ENCODE peak calls at places on chromosomes 7 and 10, in eight cellular contexts. F, Y, Z, K, U, N, G and C are unnamed samples. For H3K9me3, the result is how much of the 10 kb centered on the place peaks cover.

GRCh38 chr10:52082307-52082706 is 231.8 kb upstream of the DKK1 start:
- DNase-seq in G (no peak), Y (no peak), N (no peak), U (no peak), K (no peak), Z (no peak), F (no peak), C (no peak)

GRCh38 chr10:77799352-77799751 is 127.2 kb downstream of the DLG5 start:
- DNase-seq in U (no peak), K (no peak), G (no peak), F (no peak), Y (no peak), N (no peak), Z (no peak), C (no peak)

GRCh38 chr10:124470544-124471449 is 9.2 kb downstream of the LHPP start:
- DNase-seq in U (no peak), Z (no peak), Y (peak), K (no peak), N (no peak), G (no peak), F (peak), C (no peak)

GRCh38 chr7:66741706-66742053 is 1.1 kb downstream of the RABGEF1 start:
- DNase-seq in K (no peak), U (no peak), F (peak), G (no peak), Y (no peak), Z (no peak), N (no peak), C (peak)

GRCh38 chr10:120514035-120514620 is 57.1 kb downstream of the PLPP4 start:
- DNase-seq in K (no peak), Z (no peak), U (no peak), N (no peak), F (peak), Y (no peak), G (no peak), C (no peak)

GRCh38 chr7:128042027-128042426 is 10.8 kb upstream of the LRRC4 start:
- DNase-seq in Y (no peak), K (no peak), G (no peak), N (no peak), U (no peak), F (no peak), Z (no peak), C (no peak)

GRCh38 chr10:5461914-5462840 is 37.2 kb downstream of the CALML5 start:
- DNase-seq in Y (no peak), F (no peak), N (no peak), G (no peak), K (no peak), U (no peak), Z (no peak), C (no peak)

GRCh38 chr7:44173911-44174693 is 15.1 kb downstream of the GCK start:
- DNase-seq in U (no peak), F (no peak), Y (no peak), K (no peak), Z (no peak), G (no peak), N (no peak), C (no peak)

GRCh38 chr10:52256832-52257691 is 57.0 kb upstream of the DKK1 start:
- DNase-seq in F (no peak), N (no peak), Z (no peak), G (no peak), U (no peak), Y (no peak), K (no peak), C (no peak)

GRCh38 chr7:141702047-141702567 is at the start of gene DENND11:
- DNase-seq in F (peak), U (no peak), Y (peak), G (peak), K (no peak), Z (no peak), N (no peak), C (peak)

GRCh38 chr7:14021069-14021468 is 31.6 kb upstream of the ETV1 start:
- DNase-seq in Z (peak), F (no peak), U (no peak), Y (no peak), N (no peak), G (no peak), K (no peak), C (no peak)

GRCh38 chr7:117210366-117210765 is 112.5 kb downstream of the WNT2 start:
- DNase-seq in K (no peak), N (no peak), Z (no peak), G (no peak), F (no peak), Y (no peak), U (no peak), C (no peak)

GRCh38 chr7:149471289-149471953 is 10.6 kb upstream of the ZNF777 start:
- DNase-seq in F (no peak), U (no peak), G (no peak), K (no peak), Z (no peak), N (no peak), Y (no peak), C (no peak)

GRCh38 chr10:120897343-120897742 is 46.2 kb downstream of the WDR11 start:
- DNase-seq in G (no peak), U (no peak), K (no peak), F (no peak), Y (no peak), Z (no peak), N (no peak), C (no peak)

GRCh38 chr7:151541709-151542499 is 22.2 kb upstream of the RHEB start:
- DNase-seq in U (no peak), F (no peak), G (no peak), Y (no peak), K (no peak), N (no peak), Z (no peak), C (no peak)

DNA sequence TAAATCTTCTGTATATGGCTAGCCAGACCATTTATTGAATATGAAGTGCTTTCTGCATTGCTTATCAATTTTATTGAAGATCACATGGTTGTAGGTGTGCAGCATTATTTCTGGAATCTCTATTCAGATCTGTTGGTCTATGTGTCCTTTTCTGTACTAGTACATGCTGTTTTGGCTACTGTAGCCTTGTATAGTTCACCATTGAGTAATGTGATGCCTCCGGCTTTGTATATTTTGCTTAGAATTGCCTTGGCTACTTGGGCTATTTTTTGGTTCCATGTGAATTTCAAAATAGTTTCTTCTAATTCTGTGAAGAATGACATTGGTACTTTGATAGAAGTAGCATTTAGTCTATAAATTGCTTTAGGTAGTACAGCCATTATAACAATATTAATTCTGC is 1187.2 kb downstream of the XPNPEP1 start:
- DNase-seq in Z (no peak), N (no peak), K (no peak), Y (no peak), G (no peak), U (no peak), F (no peak), C (no peak)
- H3K9me3 ChIP-seq in Z (under half), N (under half), K (under half), Y (under half), G (under half), U (under half), F (under half), C (under half)

DNA sequence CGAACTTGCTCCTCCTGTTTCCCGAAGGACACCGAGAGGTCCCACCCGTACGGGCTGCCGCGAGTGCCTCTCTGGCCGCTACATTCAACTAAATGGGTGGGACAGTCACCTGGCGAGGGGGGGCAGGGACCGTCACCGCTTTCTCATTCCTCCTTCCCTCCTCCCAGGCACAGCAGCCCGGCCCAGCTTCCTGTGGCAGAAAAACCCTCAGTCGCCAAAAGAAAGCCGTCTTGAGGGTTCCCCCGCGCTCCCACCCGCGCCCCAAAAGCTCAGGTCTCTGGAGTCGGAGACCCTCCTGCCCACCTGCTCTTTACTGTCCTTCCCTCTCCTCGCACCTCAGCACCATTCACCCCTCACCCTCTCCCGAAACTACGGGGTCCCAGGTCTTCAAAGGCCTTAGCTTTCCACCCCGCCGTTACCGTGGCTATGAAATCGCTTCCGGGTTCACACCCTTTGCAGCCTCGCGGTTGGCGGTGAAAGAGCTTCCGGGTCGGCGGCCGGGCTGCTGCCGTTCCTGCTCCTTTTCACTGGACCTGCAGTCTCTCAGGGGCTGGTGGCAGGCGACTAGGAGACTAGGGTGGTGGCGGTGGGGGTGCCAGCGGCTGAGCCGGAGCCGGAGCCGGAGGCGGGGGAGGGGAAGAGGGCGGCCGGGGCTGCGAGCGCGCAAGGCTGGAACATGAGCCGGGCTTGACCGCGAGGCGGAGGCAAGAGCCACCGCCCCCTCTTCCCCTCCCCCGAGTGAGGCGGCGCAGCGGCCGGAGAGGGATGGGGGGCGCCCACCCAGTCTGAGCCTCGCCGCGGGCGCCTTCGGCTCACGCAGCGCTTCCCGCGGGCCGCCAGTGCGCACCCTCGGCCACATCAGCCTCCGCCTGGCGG is at the start of the genes ANKIB1 and KRIT1:
- DNase-seq in F (peak), U (peak), K (peak), N (peak), G (peak), Z (peak), Y (peak), C (peak)
- TF ChIP-seq POLR2A in F (peak), U (no peak), K (peak), N (peak), G (no peak), Z (peak), Y (peak), C (peak)

GRCh38 chr10:42594246-42594650 is 44.1 kb downstream of the ZNF33B start:
- DNase-seq in Y (no peak), F (no peak), G (no peak), U (no peak), K (no peak), Z (no peak), N (no peak), C (no peak)
- H3K9me3 ChIP-seq in Y (half or more), F (under half), G (under half), U (under half), K (under half), Z (under half), N (half or more), C (under half)

GRCh38 chr7:5528071-5528814 is 104.6 kb upstream of the TNRC18 start:
- DNase-seq in Y (no peak), U (peak), K (no peak), N (no peak), G (peak), F (peak), Z (no peak), C (peak)
- TF ChIP-seq POLR2A in Y (no peak), U (no peak), K (no peak), N (peak), G (no peak), F (peak), Z (no peak), C (no peak)

DNA sequence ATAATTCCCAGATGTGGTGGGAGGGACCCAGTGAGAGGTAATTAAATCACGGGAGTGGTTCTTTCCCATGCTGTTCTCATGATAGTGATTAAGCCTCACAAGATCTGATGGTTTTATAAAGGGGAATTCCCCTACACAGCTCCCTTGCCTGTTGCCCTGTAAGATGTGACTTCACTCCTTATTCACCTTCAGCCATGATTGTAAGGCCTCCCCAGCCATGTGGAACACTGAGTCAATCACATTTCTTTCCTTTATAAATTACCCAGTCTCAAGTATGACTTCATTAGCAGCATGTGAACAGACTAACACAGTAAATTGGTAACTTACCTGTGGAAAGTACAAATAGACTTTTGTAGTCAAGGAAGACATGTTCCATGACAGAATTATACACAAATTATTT is 55.2 kb downstream of the ZNF716 start:
- DNase-seq in U (no peak), N (no peak), F (no peak), Z (no peak), Y (no peak), G (no peak), K (no peak), C (no peak)
- H3K9me3 ChIP-seq in U (under half), N (under half), F (under half), Z (under half), Y (under half), G (under half), K (under half), C (under half)

GRCh38 chr7:155295511-155295910 is 2.2 kb upstream of the INSIG1 start:
- DNase-seq in Z (no peak), K (no peak), U (no peak), F (no peak), N (no peak), G (no peak), Y (no peak), C (no peak)

GRCh38 chr7:155298288-155298833 is 683 bp downstream of the INSIG1 start:
- DNase-seq in K (no peak), F (peak), Y (no peak), Z (no peak), N (no peak), G (no peak), U (no peak), C (peak)

GRCh38 chr7:155297517-155298287 is at the start of gene INSIG1:
- DNase-seq in N (peak), Z (peak), G (peak), Y (peak), U (peak), F (peak), K (peak), C (peak)

GRCh38 chr7:155296006-155296787 is 1.5 kb upstream of the INSIG1 start:
- DNase-seq in F (no peak), N (no peak), K (no peak), Z (no peak), G (no peak), Y (no peak), U (no peak), C (peak)

GRCh38 chr7:155296788-155297516 is 726 bp upstream of the INSIG1 start:
- DNase-seq in N (peak), Y (peak), F (peak), Z (no peak), K (no peak), U (peak), G (peak), C (peak)
- TF ChIP-seq POLR2A in N (no peak), Y (no peak), F (no peak), Z (no peak), K (no peak), U (no peak), G (no peak), C (peak)

GRCh38 chr7:146635200-146636032 is 518.8 kb downstream of the CNTNAP2 start:
- DNase-seq in F (no peak), Y (no peak), N (no peak), K (no peak), G (no peak), Z (no peak), U (no peak), C (no peak)
- H3K9me3 ChIP-seq in F (under half), Y (under half), N (under half), K (under half), G (under half), Z (under half), U (under half), C (under half)

GRCh38 chr10:61454541-61454940 is 1.4 kb upstream of the TMEM26 start:
- DNase-seq in N (no peak), K (no peak), U (no peak), Y (no peak), G (no peak), F (no peak), Z (no peak), C (no peak)
- TF ChIP-seq POLR2A in N (no peak), K (no peak), U (no peak), Y (no peak), G (no peak), F (no peak), Z (no peak), C (no peak)

DNA sequence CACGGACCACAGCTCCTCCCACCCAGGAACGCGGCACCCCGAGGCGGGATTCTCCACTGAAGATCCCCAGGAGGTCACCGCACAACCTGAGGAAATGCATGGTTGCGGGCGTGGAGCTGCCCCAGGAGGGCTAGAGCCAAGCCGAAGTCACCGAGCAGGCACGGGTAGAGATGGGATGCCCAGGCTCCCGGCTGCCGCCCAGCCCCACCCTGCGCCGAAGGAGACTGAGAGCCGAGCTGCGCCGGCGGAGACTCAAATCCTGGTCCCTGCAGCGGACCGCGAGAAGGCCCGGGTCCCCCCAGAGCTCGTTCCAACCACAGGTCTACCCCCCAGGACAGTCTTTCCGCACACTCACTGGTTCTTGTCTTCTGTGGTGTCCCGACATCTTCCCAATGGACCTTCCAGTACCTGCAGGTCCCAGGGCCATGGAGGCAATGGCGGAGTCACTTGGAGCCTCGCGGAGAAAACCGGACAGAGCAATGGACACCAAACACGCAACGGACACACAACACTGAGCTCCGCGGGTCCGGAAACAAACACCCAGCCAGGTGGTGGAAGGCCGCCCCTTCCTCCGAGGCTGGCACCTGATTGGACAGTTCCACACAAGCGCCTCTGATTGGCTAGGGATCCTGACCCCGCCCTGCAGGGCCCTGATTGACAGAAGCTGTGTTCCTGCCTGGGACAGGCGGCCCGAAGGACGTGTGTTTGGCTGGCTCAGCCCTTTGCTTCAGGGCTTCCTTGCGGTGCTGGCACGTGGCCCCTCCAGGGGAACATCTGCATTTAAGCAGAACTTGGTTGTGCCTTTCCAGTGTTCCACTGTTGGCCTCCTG is 331.9 kb upstream of the NUPR2 start:
- DNase-seq in Z (no peak), U (no peak), G (peak), N (no peak), K (no peak), Y (no peak), F (peak), C (no peak)
- H3K9me3 ChIP-seq in Z (under half), U (under half), G (under half), N (half or more), K (half or more), Y (under half), F (under half), C (under half)